ENCODE peak calls at places on chromosomes 6 and 20, in seven cellular contexts. G is H9, F is H1, O is IMR-90, A is neuronal stem cell, P is trophoblast cell, H is mesenchymal stem cell. W is an unnamed sample.

GRCh38 chr6:42009844-42010184 is 40.5 kb upstream of the TAF8 start:
- DNase-seq in G (no peak), F (no peak), O (no peak), A (no peak), P (peak), H (no peak), W (peak)

GRCh38 chr20:47950557-47951283 is 165.4 kb upstream of the SULF2 start:
- DNase-seq in G (no peak), F (no peak), O (no peak), A (no peak), P (no peak), H (peak), W (no peak)

GRCh38 chr6:10719386-10720228 is 3.3 kb upstream of the TMEM14C start:
- DNase-seq in G (no peak), F (no peak), O (no peak), A (no peak), P (no peak), H (no peak), W (no peak)

GRCh38 chr6:113137411-113137810 is 719.7 kb upstream of the MARCKS start:
- DNase-seq in G (no peak), F (no peak), O (no peak), A (no peak), P (no peak), H (no peak), W (no peak)

GRCh38 chr20:61438285-61438684 is 186.2 kb downstream of the CDH4 start:
- DNase-seq in G (no peak), F (no peak), O (no peak), A (no peak), P (no peak), H (no peak), W (no peak)

GRCh38 chr6:161198176-161198575 is 75.7 kb downstream of the AGPAT4 start:
- DNase-seq in G (no peak), F (no peak), O (no peak), A (no peak), P (no peak), H (no peak), W (no peak)

GRCh38 chr6:19979059-19979458 is 141.9 kb downstream of the ID4 start:
- DNase-seq in G (no peak), F (no peak), O (no peak), A (no peak), P (no peak), H (no peak), W (no peak)

GRCh38 chr6:159212026-159212425 is 42.8 kb downstream of the FNDC1 start:
- DNase-seq in G (no peak), F (no peak), O (no peak), A (no peak), P (no peak), H (no peak), W (no peak)

GRCh38 chr6:120354452-120355098 is 979.7 kb downstream of the TBC1D32 start:
- DNase-seq in G (no peak), F (no peak), O (no peak), A (no peak), P (peak), H (no peak), W (peak)

GRCh38 chr6:57024775-57025174 is 21.7 kb upstream of the KIAA1586 start:
- DNase-seq in G (no peak), F (no peak), O (no peak), A (no peak), P (no peak), H (no peak), W (no peak)

GRCh38 chr6:56199956-56200355 is 47.4 kb downstream of the COL21A1 start:
- DNase-seq in G (no peak), F (no peak), O (peak), A (no peak), P (peak), H (peak), W (no peak)

GRCh38 chr6:145025488-145025887 is 709.8 kb downstream of the EPM2A start:
- DNase-seq in G (no peak), F (no peak), O (no peak), A (no peak), P (no peak), H (no peak), W (no peak)

GRCh38 chr6:149012040-149012545 is 265.3 kb downstream of the UST start:
- DNase-seq in G (no peak), F (no peak), O (peak), A (no peak), P (peak), H (peak), W (peak)

GRCh38 chr6:10518461-10519216 is 2.5 kb upstream of the GCNT2 start:
- DNase-seq in G (no peak), F (no peak), O (peak), A (no peak), P (peak), H (peak), W (peak)

DNA sequence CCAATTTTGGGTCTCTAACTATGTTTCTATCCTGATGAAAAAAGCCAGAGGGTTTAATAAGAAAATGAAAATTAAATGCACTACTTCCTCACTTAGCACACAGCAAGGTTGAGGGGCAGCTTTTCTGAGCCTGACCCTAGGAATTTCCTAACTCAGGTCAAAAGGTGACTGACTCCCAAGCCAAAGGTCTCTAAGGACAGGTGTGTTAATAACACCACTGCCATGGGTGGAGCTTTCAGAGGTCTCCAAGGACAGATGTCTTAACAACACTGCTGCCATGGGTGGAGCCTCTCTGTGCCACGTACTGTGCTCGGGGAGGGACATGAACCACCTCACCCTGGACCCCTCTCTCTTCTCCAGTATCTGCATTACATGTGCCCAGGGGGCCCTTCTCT is 339.2 kb downstream of the PRKN start:
- DNase-seq in G (no peak), F (no peak), O (no peak), A (no peak), P (no peak), H (no peak), W (no peak)
- H4K8ac ChIP-seq in G (no peak), F (no peak), O (no peak), A (no peak), P (no peak), H (no peak), W (no peak)

GRCh38 chr6:28544211-28544610 is 18.5 kb downstream of the GPX5 start:
- DNase-seq in G (peak), F (no peak), O (no peak), A (no peak), P (no peak), H (no peak), W (peak)
- H4K8ac ChIP-seq in G (no peak), F (no peak), O (no peak), A (no peak), P (no peak), H (no peak), W (no peak)

GRCh38 chr20:63044605-63045004 is 37.8 kb upstream of the BHLHE23 start:
- DNase-seq in G (no peak), F (no peak), O (no peak), A (no peak), P (no peak), H (no peak), W (no peak)

GRCh38 chr20:63044204-63044600 is 37.4 kb upstream of the BHLHE23 start:
- DNase-seq in G (no peak), F (no peak), O (no peak), A (no peak), P (no peak), H (no peak), W (no peak)

GRCh38 chr20:63046841-63047240 is 40.1 kb upstream of the BHLHE23 start:
- DNase-seq in G (no peak), F (no peak), O (no peak), A (no peak), P (no peak), H (no peak), W (no peak)

GRCh38 chr20:63045991-63046390 is 39.2 kb upstream of the BHLHE23 start:
- DNase-seq in G (no peak), F (no peak), O (no peak), A (no peak), P (no peak), H (no peak), W (no peak)

GRCh38 chr20:63045401-63045800 is 38.6 kb upstream of the BHLHE23 start:
- DNase-seq in G (no peak), F (no peak), O (no peak), A (no peak), P (no peak), H (no peak), W (no peak)
- H4K8ac ChIP-seq in G (no peak), F (no peak), O (no peak), A (no peak), P (no peak), H (no peak), W (no peak)

GRCh38 chr6:30349411-30350177 is 4.6 kb downstream of the RPP21 start:
- DNase-seq in G (no peak), F (no peak), O (no peak), A (no peak), P (no peak), H (no peak), W (no peak)
- H4K8ac ChIP-seq in G (no peak), F (no peak), O (no peak), A (no peak), P (no peak), H (no peak), W (no peak)

GRCh38 chr6:108799791-108800190 is 48.4 kb upstream of the ARMC2 start:
- DNase-seq in G (no peak), F (no peak), O (no peak), A (no peak), P (peak), H (no peak), W (no peak)
- H4K8ac ChIP-seq in G (no peak), F (no peak), O (no peak), A (no peak), P (no peak), H (no peak), W (no peak)

GRCh38 chr20:52231230-52231746 is 39.7 kb upstream of the ZFP64 start:
- DNase-seq in G (no peak), F (no peak), O (no peak), A (no peak), P (no peak), H (no peak), W (no peak)
- H4K8ac ChIP-seq in G (no peak), F (no peak), O (no peak), A (no peak), P (no peak), H (no peak), W (no peak)

GRCh38 chr6:129251669-129252376 is 368.9 kb downstream of the LAMA2 start:
- DNase-seq in G (peak), F (peak), O (peak), A (peak), P (peak), H (peak), W (peak)

GRCh38 chr6:129252377-129253071 is 369.6 kb downstream of the LAMA2 start:
- DNase-seq in G (no peak), F (no peak), O (peak), A (no peak), P (no peak), H (peak), W (no peak)

GRCh38 chr6:129248976-129249375 is 366.0 kb downstream of the LAMA2 start:
- DNase-seq in G (no peak), F (no peak), O (no peak), A (no peak), P (no peak), H (no peak), W (no peak)

DNA sequence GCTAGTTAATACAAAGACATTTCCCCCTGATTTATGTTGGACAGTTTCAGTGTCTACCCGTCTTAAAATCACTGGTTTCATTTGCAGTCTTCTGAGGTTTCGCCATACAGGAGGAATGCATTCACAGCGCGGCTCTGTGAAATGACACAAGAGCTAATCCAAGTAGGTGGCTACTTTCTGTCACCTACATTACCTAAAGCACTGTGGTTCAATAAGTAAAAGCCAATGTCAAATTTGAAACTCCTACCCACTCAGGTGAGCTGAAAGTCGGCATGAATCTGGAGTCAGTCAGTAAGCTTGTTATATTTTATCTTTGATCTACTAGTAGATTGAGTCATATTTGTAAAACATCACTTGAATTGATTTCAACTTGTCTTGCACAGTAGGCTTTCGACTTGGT is 370.8 kb downstream of the LAMA2 start:
- DNase-seq in G (no peak), F (no peak), O (no peak), A (no peak), P (no peak), H (no peak), W (no peak)
- H4K8ac ChIP-seq in G (no peak), F (no peak), O (no peak), A (no peak), P (no peak), H (no peak), W (peak)